ENCODE peak calls at places on chromosome 12, in six cellular contexts. X is progenitor cell of endocrine pancreas; W is astrocyte of the cerebellum; F is breast epithelium; E is stimulated activated CD4-positive, alpha-beta T cell treated with anti-CD3 and anti-CD28 coated beads, Interleukin-1b, Interleukin-23, amount 100 ng/mL, for 48 hours; J is GM10248. R is an unnamed sample.

GRCh38 chr12:25789520-25789919 is 169.0 kb upstream of the RASSF8 start:
- DNase-seq in F (no peak), J (no peak), E (no peak), X (no peak), W (no peak), R (no peak)

GRCh38 chr12:92505373-92506340 is 197.1 kb upstream of the PLEKHG7 start:
- DNase-seq in X (no peak), W (no peak), F (no peak), J (peak; percentile 33), E (peak; percentile 66), R (no peak)

GRCh38 chr12:108129017-108129812 is at the start of gene WSCD2:
- DNase-seq in F (no peak), E (no peak), J (no peak), W (no peak), X (peak; percentile 71), R (peak; percentile 10)

GRCh38 chr12:44972746-44973421 is 78.0 kb downstream of the DBX2 start:
- DNase-seq in J (peak; percentile 17), F (no peak), E (no peak), W (no peak), X (no peak), R (no peak)

GRCh38 chr12:68349921-68350606 is 17.9 kb upstream of the MDM1 start:
- DNase-seq in E (no peak), J (no peak), X (no peak), W (no peak), F (no peak), R (peak; percentile 90)

GRCh38 chr12:98417303-98417702 is 98.1 kb upstream of the TMPO start:
- DNase-seq in X (no peak), J (no peak), E (no peak), W (no peak), F (no peak), R (no peak)

GRCh38 chr12:68111995-68112394 is 47.5 kb downstream of the IFNG start:
- DNase-seq in F (no peak), W (no peak), J (no peak), E (no peak), X (no peak), R (no peak)

GRCh38 chr12:68521848-68522502 is 88.7 kb upstream of the RAP1B start:
- DNase-seq in J (no peak), W (no peak), F (no peak), X (no peak), E (no peak), R (no peak)